ENCODE peak calls at places on chromosomes 13 and 19, in six cellular contexts. Q is K562, R is psoas muscle, O is bronchial epithelial cell, A is heart right ventricle, I is pancreas. M is an unnamed sample.

GRCh38 chr19:6677924-6678689 is 8.1 kb upstream of the TNFSF14 start:
- DNase-seq in Q (peak), R (no peak), O (no peak), A (peak), I (no peak), M (peak)

GRCh38 chr19:12843999-12844732 is 5.9 kb downstream of the MAST1 start:
- DNase-seq in Q (no peak), R (peak), O (no peak), A (no peak), I (no peak), M (no peak)

GRCh38 chr13:20359335-20359734 is 127.2 kb upstream of the GJB6 start:
- DNase-seq in Q (no peak), R (no peak), O (peak), A (no peak), I (no peak), M (peak)

GRCh38 chr13:20495087-20496023 is 30.3 kb downstream of the CRYL1 start:
- DNase-seq in Q (peak), R (no peak), O (peak), A (no peak), I (no peak), M (peak)

GRCh38 chr13:28313579-28313978 is 175.2 kb downstream of the PAN3 start:
- DNase-seq in Q (no peak), R (no peak), O (no peak), A (no peak), I (no peak), M (no peak)

GRCh38 chr13:42602910-42603309 is 29.0 kb downstream of the TNFSF11 start:
- DNase-seq in Q (no peak), R (no peak), O (no peak), A (no peak), I (no peak), M (no peak)

GRCh38 chr13:97242755-97243497 is 20.8 kb downstream of the MBNL2 start:
- DNase-seq in Q (no peak), R (peak), O (no peak), A (peak), I (no peak), M (no peak)

GRCh38 chr19:4981681-4981958 is 12.7 kb downstream of the KDM4B start:
- DNase-seq in Q (no peak), R (no peak), O (no peak), A (no peak), I (no peak), M (no peak)

GRCh38 chr13:98447881-98448641 is 128.8 kb downstream of the STK24 start:
- DNase-seq in Q (peak), R (peak), O (peak), A (peak), I (no peak), M (no peak)

GRCh38 chr19:39416152-39416551 is 3.7 kb downstream of the PLEKHG2 start:
- DNase-seq in Q (no peak), R (no peak), O (no peak), A (no peak), I (no peak), M (no peak)

GRCh38 chr19:39413269-39413902 is 917 bp downstream of the PLEKHG2 start:
- DNase-seq in Q (peak), R (peak), O (no peak), A (peak), I (peak), M (no peak)

GRCh38 chr13:55893541-55893940 is 1247.2 kb upstream of the PRR20A start:
- DNase-seq in Q (no peak), R (no peak), O (peak), A (no peak), I (no peak), M (no peak)

GRCh38 chr19:11138659-11139526 is 16.7 kb downstream of the SPC24 start:
- DNase-seq in Q (peak), R (peak), O (peak), A (peak), I (peak), M (peak)

GRCh38 chr19:56839665-56840451 is 668 bp downstream of the PEG3 start:
- DNase-seq in Q (no peak), R (peak), O (peak), A (peak), I (peak), M (no peak)

GRCh38 chr13:93151277-93151676 is 75.3 kb upstream of the GPC6 start:
- DNase-seq in Q (no peak), R (no peak), O (peak), A (no peak), I (no peak), M (peak)

GRCh38 chr13:108902557-108903155 is 273.2 kb downstream of the MYO16 start:
- DNase-seq in Q (no peak), R (no peak), O (peak), A (no peak), I (no peak), M (peak)

GRCh38 chr19:17429661-17430101 is 9.8 kb downstream of the MVB12A start:
- DNase-seq in Q (no peak), R (peak), O (no peak), A (no peak), I (no peak), M (no peak)

GRCh38 chr19:17423429-17424208 is 3.8 kb downstream of the MVB12A start:
- DNase-seq in Q (no peak), R (no peak), O (no peak), A (no peak), I (no peak), M (no peak)

GRCh38 chr19:17421942-17422341 is 2.1 kb downstream of the MVB12A start:
- DNase-seq in Q (no peak), R (no peak), O (no peak), A (no peak), I (no peak), M (no peak)

GRCh38 chr19:17420267-17420924 is 549 bp downstream of the MVB12A start:
- DNase-seq in Q (peak), R (peak), O (no peak), A (peak), I (peak), M (peak)

DNA sequence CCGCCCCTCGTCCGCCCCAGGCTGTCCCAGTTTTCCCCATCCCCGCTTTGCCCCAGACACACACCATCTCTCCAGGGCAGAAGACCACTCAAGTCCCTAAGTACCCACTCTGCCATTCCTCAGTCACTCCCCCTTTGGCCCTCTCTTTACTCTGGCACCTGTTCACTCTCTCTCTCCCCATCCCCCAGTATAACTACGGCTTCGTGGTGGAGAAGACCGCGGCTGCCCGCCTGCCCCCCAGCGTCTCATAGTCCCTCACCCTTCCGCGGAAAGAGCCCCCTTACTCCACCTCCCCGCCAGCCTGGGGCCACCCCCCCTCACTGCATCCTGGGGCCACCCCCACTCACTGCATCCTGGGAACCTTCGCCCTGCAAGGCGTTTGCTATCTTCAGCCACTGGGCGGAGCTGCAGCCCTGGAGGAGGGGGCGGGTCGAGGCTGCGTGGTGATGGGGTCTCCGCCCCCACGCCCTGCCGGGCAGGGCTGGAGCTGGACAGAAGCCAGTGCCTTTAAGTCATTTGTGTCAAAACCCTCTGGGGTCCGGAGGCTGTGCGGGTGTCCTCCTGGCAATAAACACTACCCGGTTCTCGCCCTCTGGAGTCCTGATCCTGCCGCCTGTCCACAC is 5.0 kb downstream of the MVB12A start:
- DNase-seq in Q (peak), R (peak), O (no peak), A (peak), I (peak), M (no peak)
- H3K4me3 ChIP-seq in Q (no peak), R (no peak), O (no peak), A (no peak), I (no peak), M (no peak)

GRCh38 chr19:52442179-52442578 is 11.2 kb upstream of the ZNF578 start:
- DNase-seq in Q (no peak), R (no peak), O (no peak), A (no peak), I (no peak), M (no peak)

DNA sequence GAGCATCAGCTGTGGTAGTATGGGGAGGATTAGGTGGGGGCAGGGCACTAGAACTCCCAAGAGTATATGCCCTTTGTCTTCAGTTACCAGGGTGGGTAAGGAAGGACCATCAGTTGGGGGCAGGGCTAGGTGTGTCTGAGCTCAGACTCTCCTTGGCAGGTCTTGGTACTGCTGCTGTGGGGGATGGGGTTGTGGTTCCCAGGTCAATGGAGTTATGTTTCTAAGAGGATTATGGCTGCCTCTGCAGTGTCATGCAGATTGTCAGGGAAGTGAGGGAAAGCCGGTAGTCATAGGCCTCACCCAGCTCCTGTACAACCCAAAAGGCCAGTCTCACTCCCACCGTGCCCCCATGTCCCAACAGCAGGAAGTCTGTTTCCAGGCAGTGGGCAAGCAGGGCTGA is 8.8 kb upstream of the ZNF578 start:
- DNase-seq in Q (no peak), R (no peak), O (no peak), A (no peak), I (no peak), M (no peak)
- TF ChIP-seq CTCF in Q (no peak), R (no peak), O (no peak), A (no peak), I (no peak), M (no peak)

GRCh38 chr13:110305001-110305400 is 2.0 kb downstream of the COL4A1 start:
- DNase-seq in Q (no peak), R (no peak), O (no peak), A (no peak), I (no peak), M (no peak)

GRCh38 chr13:110305949-110306339 is 1.0 kb downstream of the COL4A1 start:
- DNase-seq in Q (no peak), R (no peak), O (no peak), A (no peak), I (no peak), M (no peak)

GRCh38 chr13:110306340-110306959 is 507 bp downstream of the COL4A1 start:
- DNase-seq in Q (no peak), R (no peak), O (no peak), A (no peak), I (no peak), M (no peak)

GRCh38 chr13:110304256-110304655 is 2.7 kb downstream of the COL4A1 start:
- DNase-seq in Q (no peak), R (no peak), O (no peak), A (no peak), I (no peak), M (no peak)

DNA sequence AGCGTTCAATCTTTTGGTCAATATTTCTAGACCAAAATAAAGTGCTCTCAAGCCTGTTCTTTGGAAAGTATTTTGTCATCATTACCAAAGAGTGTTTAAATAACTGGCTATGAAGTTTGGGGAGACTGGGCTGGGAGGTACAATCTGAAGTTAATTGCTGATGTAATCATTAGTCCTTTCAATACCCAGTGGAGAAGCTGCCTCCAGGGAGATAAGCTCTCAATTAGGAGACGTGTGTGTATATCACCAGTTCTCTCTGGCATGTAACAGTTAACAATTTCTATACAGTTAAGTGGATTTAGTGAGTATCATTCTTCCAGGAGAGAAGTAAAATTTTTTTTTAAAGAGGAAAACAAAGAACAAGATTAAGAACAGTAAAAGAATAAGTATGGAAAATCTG is 1.4 kb downstream of the COL4A1 start:
- DNase-seq in Q (no peak), R (no peak), O (no peak), A (no peak), I (no peak), M (no peak)
- H3K4me3 ChIP-seq in Q (no peak), R (peak), O (no peak), A (peak), I (peak), M (peak)

GRCh38 chr13:113861433-113862030 is 2.3 kb downstream of the GAS6 start:
- DNase-seq in Q (no peak), R (peak), O (peak), A (no peak), I (peak), M (peak)
- TF ChIP-seq CTCF in Q (no peak), R (no peak), O (peak), A (no peak), I (no peak), M (no peak)

GRCh38 chr13:52454825-52455676 is at the start of gene CKAP2:
- DNase-seq in Q (peak), R (peak), O (peak), A (peak), I (peak), M (peak)
- H3K4me3 ChIP-seq in Q (peak), R (peak), O (peak), A (peak), I (peak), M (peak)

DNA sequence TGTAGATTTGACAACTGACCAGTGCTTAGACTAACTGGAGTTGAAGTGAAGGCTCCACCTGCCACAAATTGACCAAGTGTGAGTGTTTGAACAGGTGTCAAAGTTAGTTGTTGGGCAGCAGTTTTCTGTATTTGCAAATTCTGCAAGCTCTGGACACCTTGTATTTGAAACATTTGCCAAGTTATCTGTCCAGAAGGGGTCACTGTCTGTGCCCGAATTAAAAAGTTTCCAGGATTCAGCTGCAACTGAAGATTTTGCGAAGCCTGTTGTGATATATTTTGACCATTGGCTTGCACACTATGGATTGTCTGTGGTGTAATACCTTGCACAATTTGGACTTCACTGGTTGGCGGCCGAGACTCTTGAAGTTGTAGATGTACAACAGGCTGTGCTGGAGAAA is 1690.7 kb downstream of the SLITRK5 start:
- DNase-seq in Q (no peak), R (no peak), O (peak), A (no peak), I (no peak), M (peak)
- TF ChIP-seq CTCF in Q (no peak), R (no peak), O (peak), A (no peak), I (no peak), M (peak)

M was measured in mammary epithelial cell.